ENCODE peak calls at places on chromosomes 12 and 14, in eight cellular contexts. P is astrocyte of the cerebellum, Z is dorsolateral prefrontal cortex, D is lower leg skin, M is brain microvascular endothelial cell, R is prostate gland, N is mesothelial cell of epicardium, G is WTC11. T is an unnamed sample.

GRCh38 chr12:128205145-128205544 is 61.8 kb upstream of the TMEM132C start:
- DNase-seq in Z (no peak), G (no peak), N (no peak), D (no peak), P (no peak), M (no peak), R (no peak), T (no peak)

GRCh38 chr12:29893002-29893401 is 109.3 kb upstream of the TMTC1 start:
- DNase-seq in N (no peak), D (no peak), M (no peak), R (no peak), Z (no peak), G (no peak), P (no peak), T (no peak)

GRCh38 chr14:68552597-68552996 is 240.3 kb downstream of the ZFP36L1 start:
- DNase-seq in P (peak), G (no peak), Z (no peak), R (no peak), N (no peak), D (peak), M (no peak), T (no peak)

GRCh38 chr14:94593749-94594431 is 12.7 kb downstream of the SERPINA5 start:
- DNase-seq in R (no peak), D (no peak), M (no peak), P (no peak), Z (no peak), N (no peak), G (no peak), T (peak)

GRCh38 chr12:12585115-12585862 is 22.6 kb upstream of the DUSP16 start:
- DNase-seq in G (no peak), P (no peak), N (no peak), D (no peak), Z (no peak), M (no peak), R (no peak), T (no peak)

GRCh38 chr12:80939231-80939950 is 1.7 kb upstream of the LIN7A start:
- DNase-seq in Z (no peak), D (no peak), R (no peak), N (no peak), M (peak), G (no peak), P (no peak), T (no peak)

GRCh38 chr14:72932893-72933292 is 6.6 kb downstream of the DCAF4 start:
- DNase-seq in Z (no peak), R (no peak), G (no peak), D (no peak), N (no peak), P (no peak), M (no peak), T (no peak)

GRCh38 chr14:24612186-24612585 is 2.7 kb upstream of the GZMH start:
- DNase-seq in N (no peak), P (no peak), G (no peak), M (no peak), R (no peak), D (no peak), Z (no peak), T (no peak)

GRCh38 chr12:40198601-40199000 is 26.2 kb upstream of the LRRK2 start:
- DNase-seq in D (no peak), M (no peak), G (no peak), R (no peak), Z (no peak), P (no peak), N (no peak), T (no peak)

GRCh38 chr14:89265229-89265628 is 151.8 kb downstream of the FOXN3 start:
- DNase-seq in D (no peak), Z (no peak), M (no peak), G (no peak), P (no peak), N (no peak), R (no peak), T (no peak)

GRCh38 chr14:73850940-73851339 is 691 bp upstream of the PTGR2 start:
- DNase-seq in R (no peak), N (no peak), P (no peak), M (no peak), Z (no peak), D (no peak), G (no peak), T (no peak)

GRCh38 chr12:76117751-76118150 is 33.3 kb upstream of the NAP1L1 start:
- DNase-seq in Z (no peak), D (no peak), G (no peak), P (no peak), N (no peak), R (no peak), M (no peak), T (no peak)

GRCh38 chr14:101174980-101175606 is 271.6 kb upstream of the RTL1 start:
- DNase-seq in R (no peak), M (no peak), Z (no peak), G (no peak), D (no peak), N (no peak), P (no peak), T (peak)

GRCh38 chr14:63933110-63933509 is 80.3 kb downstream of the SYNE2 start:
- DNase-seq in D (no peak), P (no peak), N (no peak), G (no peak), M (no peak), R (no peak), Z (no peak), T (no peak)

GRCh38 chr12:106527356-106527755 is 55.4 kb upstream of the RFX4 start:
- DNase-seq in P (no peak), N (no peak), M (peak), G (no peak), Z (no peak), R (no peak), D (no peak), T (no peak)

GRCh38 chr12:126930234-126930633 is 1336.7 kb upstream of the TMEM132C start:
- DNase-seq in G (no peak), Z (no peak), M (no peak), P (no peak), R (no peak), D (no peak), N (no peak), T (no peak)

GRCh38 chr12:112905451-112906089 is 1.2 kb upstream of the OAS1 start:
- DNase-seq in Z (no peak), D (no peak), P (no peak), N (no peak), R (no peak), G (no peak), M (no peak), T (no peak)

GRCh38 chr12:65490193-65490592 is 211.7 kb downstream of the MSRB3 start:
- DNase-seq in N (no peak), M (no peak), D (no peak), P (peak), G (no peak), Z (no peak), R (no peak), T (no peak)

GRCh38 chr14:24179961-24180726 is 8.3 kb downstream of the REC8 start:
- DNase-seq in P (peak), D (no peak), Z (no peak), R (no peak), M (peak), N (no peak), G (no peak), T (no peak)

GRCh38 chr14:38399652-38400051 is 143.8 kb upstream of the CLEC14A start:
- DNase-seq in D (no peak), G (no peak), M (no peak), R (no peak), P (no peak), N (no peak), Z (no peak), T (no peak)

GRCh38 chr12:120404271-120404670 is 33.6 kb upstream of the COX6A1 start:
- DNase-seq in R (no peak), M (no peak), N (no peak), Z (no peak), D (no peak), G (no peak), P (no peak), T (no peak)

GRCh38 chr12:91753649-91754048 is 392.0 kb downstream of the BTG1 start:
- DNase-seq in Z (no peak), M (no peak), N (no peak), G (no peak), D (no peak), P (no peak), R (no peak), T (no peak)

DNA sequence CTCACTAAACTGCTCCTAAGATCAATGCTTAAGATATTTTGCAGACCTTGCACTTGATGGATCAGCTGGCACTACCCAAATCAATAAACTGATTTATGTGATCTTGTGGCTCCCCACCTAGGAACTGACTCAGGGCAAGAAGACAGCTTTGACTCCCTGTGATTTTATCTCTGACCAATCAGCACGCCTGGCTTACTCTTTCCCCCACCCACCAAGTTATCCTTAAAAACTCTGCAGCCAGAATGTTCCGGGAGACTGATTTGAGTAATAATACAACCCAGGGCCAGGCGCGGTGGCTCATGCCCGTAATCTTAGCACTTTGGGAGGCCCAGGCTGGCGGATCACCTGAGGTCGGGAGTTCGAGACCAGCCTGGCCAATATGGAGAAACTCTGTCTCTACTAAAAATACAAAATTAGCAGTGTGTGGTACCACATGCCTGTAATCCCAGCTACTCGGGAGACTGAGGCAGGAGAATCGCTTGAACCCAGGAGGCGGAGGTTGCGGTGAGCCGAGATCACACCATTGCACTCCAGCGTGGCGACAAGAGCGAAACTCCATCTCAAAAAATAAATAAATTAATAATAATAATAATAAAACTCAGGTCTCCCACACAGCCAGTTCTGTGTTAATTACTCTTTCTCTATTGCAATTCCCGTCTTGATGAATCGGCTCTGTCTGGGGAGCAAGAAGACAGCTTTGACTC is 12.0 kb downstream of the MORN3 start:
- DNase-seq in P (no peak), R (no peak), D (no peak), G (no peak), M (no peak), Z (no peak), N (no peak), T (no peak)
- TF ChIP-seq CTCF in P (no peak), R (no peak), D (no peak), G (no peak), M (no peak), Z (no peak), N (no peak), T (no peak)

GRCh38 chr12:31867292-31867691 is 91.9 kb upstream of the RESF1 start:
- DNase-seq in N (no peak), D (no peak), P (no peak), R (no peak), Z (no peak), M (no peak), G (no peak), T (no peak)
- TF ChIP-seq CTCF in N (no peak), D (no peak), P (no peak), R (no peak), Z (no peak), M (no peak), G (no peak), T (no peak)

GRCh38 chr12:123984903-123985302 is 11.9 kb downstream of the ZNF664 start:
- DNase-seq in Z (no peak), P (no peak), D (no peak), N (no peak), R (no peak), G (no peak), M (no peak), T (no peak)

GRCh38 chr12:123987022-123987421 is 14.0 kb downstream of the ZNF664 start:
- DNase-seq in G (no peak), P (no peak), D (no peak), R (no peak), N (no peak), Z (no peak), M (no peak), T (no peak)

GRCh38 chr12:123986374-123986920 is 13.4 kb downstream of the ZNF664 start:
- DNase-seq in M (no peak), G (no peak), D (no peak), Z (no peak), P (no peak), N (no peak), R (no peak), T (no peak)

GRCh38 chr12:123982269-123982668 is 9.3 kb downstream of the ZNF664 start:
- DNase-seq in R (no peak), M (no peak), P (no peak), N (no peak), D (no peak), Z (no peak), G (no peak), T (no peak)

DNA sequence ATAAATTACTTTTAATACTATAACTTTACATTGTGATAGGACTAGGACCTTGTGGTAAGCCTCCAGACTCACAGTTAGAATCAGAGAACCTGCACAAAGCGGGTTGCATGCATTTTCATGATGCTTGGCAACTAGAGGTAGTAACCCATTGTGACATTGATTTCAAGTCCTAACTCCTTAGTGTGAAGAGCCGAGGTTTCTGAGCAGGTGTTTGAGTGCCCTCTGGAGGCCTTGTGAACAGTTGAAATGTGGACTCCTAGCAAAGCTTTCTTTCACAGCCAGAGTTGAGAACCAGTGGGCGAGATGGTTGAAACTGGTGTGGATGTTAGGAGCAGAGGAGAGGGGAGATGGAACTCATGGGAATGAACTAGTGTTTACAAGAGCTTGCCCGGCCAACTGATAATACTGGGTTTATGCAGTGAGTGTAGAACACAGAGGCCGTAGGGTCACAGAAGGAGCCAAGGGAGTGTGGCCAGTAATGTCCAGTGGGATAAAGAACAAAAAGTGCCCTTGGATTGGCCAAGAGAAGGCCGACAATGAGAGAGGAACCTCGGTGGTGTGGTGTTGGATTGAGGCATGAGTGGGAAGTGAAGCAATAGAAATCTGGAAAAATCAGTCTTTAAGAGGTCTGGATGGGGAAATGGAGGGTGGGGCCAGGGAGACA is 10.9 kb downstream of the ZNF664 start:
- DNase-seq in D (no peak), Z (no peak), R (peak), G (peak), P (peak), M (peak), N (no peak), T (no peak)
- TF ChIP-seq CTCF in D (no peak), Z (peak), R (peak), G (peak), P (peak), M (peak), N (no peak), T (peak)

GRCh38 chr12:1591029-1591428 is 3.4 kb downstream of the FBXL14 start:
- DNase-seq in P (no peak), G (no peak), N (no peak), R (peak), D (no peak), Z (no peak), M (no peak), T (no peak)

GRCh38 chr12:1591543-1591942 is 2.8 kb downstream of the FBXL14 start:
- DNase-seq in N (no peak), R (no peak), G (no peak), Z (no peak), P (no peak), D (no peak), M (no peak), T (no peak)

GRCh38 chr12:1593232-1594044 is 943 bp downstream of the FBXL14 start:
- DNase-seq in M (no peak), N (no peak), G (peak), P (no peak), Z (peak), R (peak), D (no peak), T (no peak)

GRCh38 chr12:1594045-1594294 is 411 bp downstream of the FBXL14 start:
- DNase-seq in G (peak), R (peak), P (no peak), M (no peak), Z (peak), N (no peak), D (no peak), T (no peak)

DNA sequence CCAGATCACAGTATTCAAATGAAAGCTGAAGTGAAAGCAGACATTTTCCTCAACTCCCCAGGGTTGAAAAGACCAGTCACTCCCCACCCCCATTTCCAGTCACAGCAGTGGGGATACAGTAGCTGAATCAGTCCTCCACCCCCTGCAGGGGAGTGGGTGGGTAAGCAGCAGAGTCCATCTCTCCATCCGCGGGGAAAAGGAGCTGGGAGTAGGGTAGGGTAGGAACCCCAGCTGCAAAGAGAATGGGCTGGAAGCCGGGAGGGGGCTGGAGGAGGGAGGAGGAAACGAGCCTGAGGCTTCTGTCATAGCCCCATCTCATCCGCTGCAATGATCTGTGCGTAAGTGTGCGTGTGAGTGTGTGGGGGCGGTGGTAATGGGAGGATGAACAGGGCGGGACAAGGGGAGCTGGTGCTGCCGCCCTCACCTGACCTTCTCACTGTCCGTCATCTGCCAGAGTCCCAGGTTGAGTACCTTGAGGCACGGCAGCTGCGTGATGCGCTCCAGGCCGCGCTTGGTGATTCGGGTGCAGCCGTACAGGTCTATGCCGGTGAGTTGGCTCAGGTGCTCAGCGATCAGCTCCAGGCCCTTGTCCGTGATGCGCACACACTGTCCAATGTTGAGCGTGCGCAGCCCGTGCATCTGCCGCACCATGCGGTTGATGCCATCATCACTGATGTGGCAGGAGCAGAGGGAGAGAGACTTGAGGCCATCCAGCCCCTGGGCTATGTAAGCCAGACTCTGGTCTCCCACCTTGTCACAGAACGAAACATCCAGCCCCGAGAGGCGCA is 1.7 kb downstream of the FBXL14 start:
- DNase-seq in D (no peak), M (peak), G (peak), N (no peak), P (no peak), Z (peak), R (no peak), T (no peak)
- TF ChIP-seq CTCF in D (no peak), M (peak), G (no peak), N (no peak), P (no peak), Z (no peak), R (no peak), T (peak)

GRCh38 chr12:116430911-116431565 is 128.1 kb upstream of the MAP1LC3B2 start:
- DNase-seq in M (no peak), N (no peak), R (no peak), G (no peak), D (no peak), P (no peak), Z (no peak), T (no peak)

GRCh38 chr12:116427200-116427932 is 131.8 kb upstream of the MAP1LC3B2 start:
- DNase-seq in R (no peak), P (no peak), M (no peak), D (no peak), Z (no peak), G (peak), N (no peak), T (no peak)

GRCh38 chr12:116423053-116423452 is 136.1 kb upstream of the MAP1LC3B2 start:
- DNase-seq in D (no peak), N (no peak), P (no peak), R (no peak), G (no peak), M (peak), Z (no peak), T (no peak)

GRCh38 chr12:116425256-116426193 is 133.7 kb upstream of the MAP1LC3B2 start:
- DNase-seq in Z (no peak), D (no peak), N (no peak), P (no peak), R (no peak), M (no peak), G (no peak), T (no peak)

DNA sequence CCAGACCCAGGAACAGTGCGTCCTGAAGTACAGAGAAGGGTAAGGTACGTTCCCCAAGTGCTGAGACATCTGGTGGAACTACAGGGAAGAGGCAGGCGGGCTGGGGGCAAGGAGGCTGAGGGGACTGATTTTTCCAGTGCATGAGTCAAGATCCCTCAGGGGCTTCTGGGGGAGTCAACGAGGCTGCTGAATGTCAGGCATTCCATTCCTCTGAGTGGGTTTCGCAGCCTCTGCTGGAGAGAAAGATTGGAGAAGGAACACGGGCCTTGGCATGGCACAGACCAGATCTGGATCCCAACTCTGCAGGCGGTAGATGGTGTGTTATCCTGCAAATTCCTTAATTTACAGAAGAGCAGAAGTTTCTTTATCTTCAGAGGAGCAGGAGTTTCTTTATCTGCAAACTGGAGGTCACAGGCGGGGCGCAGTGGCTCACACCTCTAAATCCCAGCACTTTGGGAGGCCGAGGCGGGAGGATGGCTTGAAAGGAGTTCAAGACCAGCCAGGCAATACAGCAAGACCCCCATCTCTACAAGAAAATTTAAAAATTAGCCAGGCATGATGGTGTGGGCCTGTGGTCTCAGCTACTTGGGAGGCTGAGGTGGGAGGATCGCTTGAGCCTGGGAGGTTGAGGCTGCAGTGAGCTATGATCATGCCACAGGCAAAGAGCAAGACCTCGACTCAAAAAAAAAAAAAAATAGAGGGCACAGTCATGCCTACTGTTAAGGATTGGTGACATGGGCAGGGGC is 132.6 kb upstream of the MAP1LC3B2 start:
- DNase-seq in P (peak), M (peak), N (peak), G (peak), R (no peak), D (peak), Z (no peak), T (peak)
- TF ChIP-seq CTCF in P (peak), M (peak), N (no peak), G (no peak), R (no peak), D (no peak), Z (no peak), T (peak)

GRCh38 chr14:47917344-47917954 is 242.0 kb upstream of the MDGA2 start:
- DNase-seq in P (peak), Z (no peak), G (peak), D (no peak), N (no peak), R (no peak), M (peak), T (no peak)
- TF ChIP-seq CTCF in P (peak), Z (peak), G (peak), D (no peak), N (peak), R (peak), M (peak), T (peak)

T was measured in chondrocyte.